ENCODE peak calls at places on chromosomes 12 and 14, in nine cellular contexts. One of them, this sample, is unnamed.

GRCh38 chr14:106564058-106564643 is 1037.8 kb downstream of the TMEM121 start:
- DNase-seq in Peyer's patch: peak
- DNase-seq in CD8-positive, alpha-beta T cell: peak
- DNase-seq in psoas muscle: no peak
- DNase-seq in ovary: no peak
- DNase-seq in fibroblast of lung: no peak
- DNase-seq in AG10803: no peak
- DNase-seq in cardiac fibroblast: peak
- DNase-seq in heart right ventricle: no peak
- DNase-seq in this sample: no peak

GRCh38 chr14:102272392-102272791 is 32.6 kb downstream of the MOK start:
- DNase-seq in Peyer's patch: no peak
- DNase-seq in CD8-positive, alpha-beta T cell: no peak
- DNase-seq in psoas muscle: no peak
- DNase-seq in ovary: no peak
- DNase-seq in fibroblast of lung: peak
- DNase-seq in AG10803: peak
- DNase-seq in cardiac fibroblast: peak
- DNase-seq in heart right ventricle: no peak
- DNase-seq in this sample: peak

GRCh38 chr12:76346798-76347420 is 1.3 kb downstream of the BBS10 start:
- DNase-seq in Peyer's patch: no peak
- DNase-seq in CD8-positive, alpha-beta T cell: no peak
- DNase-seq in psoas muscle: no peak
- DNase-seq in ovary: no peak
- DNase-seq in fibroblast of lung: peak
- DNase-seq in AG10803: peak
- DNase-seq in cardiac fibroblast: peak
- DNase-seq in heart right ventricle: no peak
- DNase-seq in this sample: peak

GRCh38 chr12:19451196-19451595 is 11.9 kb downstream of the AEBP2 start:
- DNase-seq in Peyer's patch: no peak
- DNase-seq in CD8-positive, alpha-beta T cell: no peak
- DNase-seq in psoas muscle: no peak
- DNase-seq in ovary: no peak
- DNase-seq in fibroblast of lung: no peak
- DNase-seq in AG10803: no peak
- DNase-seq in cardiac fibroblast: peak
- DNase-seq in heart right ventricle: no peak
- DNase-seq in this sample: no peak

GRCh38 chr14:53603994-53604393 is 352.6 kb downstream of the BMP4 start:
- DNase-seq in Peyer's patch: peak
- DNase-seq in CD8-positive, alpha-beta T cell: no peak
- DNase-seq in psoas muscle: no peak
- DNase-seq in ovary: no peak
- DNase-seq in fibroblast of lung: no peak
- DNase-seq in AG10803: no peak
- DNase-seq in cardiac fibroblast: no peak
- DNase-seq in heart right ventricle: no peak
- DNase-seq in this sample: no peak

GRCh38 chr14:73770977-73771847 is 57.0 kb upstream of the PNMA1 start:
- DNase-seq in Peyer's patch: no peak
- DNase-seq in CD8-positive, alpha-beta T cell: no peak
- DNase-seq in psoas muscle: no peak
- DNase-seq in ovary: no peak
- DNase-seq in fibroblast of lung: no peak
- DNase-seq in AG10803: no peak
- DNase-seq in cardiac fibroblast: no peak
- DNase-seq in heart right ventricle: no peak
- DNase-seq in this sample: no peak

GRCh38 chr14:37584211-37585100 is 10.6 kb downstream of the FOXA1 start:
- DNase-seq in Peyer's patch: no peak
- DNase-seq in CD8-positive, alpha-beta T cell: no peak
- DNase-seq in psoas muscle: no peak
- DNase-seq in ovary: no peak
- DNase-seq in fibroblast of lung: no peak
- DNase-seq in AG10803: no peak
- DNase-seq in cardiac fibroblast: no peak
- DNase-seq in heart right ventricle: peak
- DNase-seq in this sample: no peak

GRCh38 chr12:7602287-7602686 is 63.4 kb downstream of the APOBEC1 start:
- DNase-seq in Peyer's patch: no peak
- DNase-seq in CD8-positive, alpha-beta T cell: no peak
- DNase-seq in psoas muscle: no peak
- DNase-seq in ovary: no peak
- DNase-seq in fibroblast of lung: peak
- DNase-seq in AG10803: peak
- DNase-seq in cardiac fibroblast: peak
- DNase-seq in heart right ventricle: no peak
- DNase-seq in this sample: peak

DNA sequence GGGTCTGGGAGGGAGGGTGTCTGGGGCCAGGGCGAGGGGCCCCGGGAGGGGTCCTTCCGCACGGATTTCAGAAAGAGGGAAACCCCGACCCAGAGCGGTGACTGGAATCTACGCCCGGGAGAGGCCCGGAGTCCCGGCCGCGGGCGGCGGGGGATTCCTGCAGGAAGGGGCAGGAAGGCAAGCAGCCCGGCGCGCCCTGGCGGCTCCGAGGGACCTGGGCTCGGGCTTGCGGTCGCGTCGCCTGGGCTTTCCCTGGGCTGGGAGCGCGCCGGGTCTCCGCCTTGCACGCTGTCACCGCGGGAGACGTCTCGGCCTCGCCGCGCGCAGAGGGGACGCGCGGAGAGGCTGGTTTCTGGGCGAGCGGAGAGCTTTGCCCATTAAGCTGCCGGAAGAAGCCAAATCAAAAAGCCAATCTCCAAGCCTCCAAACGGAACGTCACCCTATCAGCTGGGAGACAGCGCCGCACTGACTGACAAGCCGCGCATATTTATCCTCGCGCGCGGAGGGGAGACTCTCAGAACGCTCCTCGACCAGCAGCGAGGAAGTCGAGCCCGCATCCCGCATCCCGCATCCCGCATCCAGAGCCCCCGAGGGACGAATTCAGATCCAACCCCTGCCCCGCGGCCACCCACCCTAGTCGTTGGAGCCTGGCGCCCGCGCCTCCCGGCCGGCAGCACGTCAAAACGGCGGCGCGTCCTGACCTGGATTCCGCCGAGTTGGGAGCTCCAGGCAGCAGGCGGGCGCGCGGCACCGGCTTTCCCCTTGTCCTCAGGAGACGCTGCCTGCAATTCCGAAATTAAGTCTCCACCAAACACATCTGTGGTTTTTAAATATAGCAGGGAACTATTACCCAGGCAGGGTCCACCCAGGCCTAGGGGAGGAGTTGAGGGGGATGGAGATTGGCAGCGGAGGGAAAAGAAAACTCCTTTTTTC is at the start of gene SLC8A3:
- DNase-seq in Peyer's patch: no peak
- DNase-seq in CD8-positive, alpha-beta T cell: no peak
- DNase-seq in psoas muscle: peak
- DNase-seq in ovary: no peak
- DNase-seq in fibroblast of lung: peak
- DNase-seq in AG10803: peak
- DNase-seq in cardiac fibroblast: peak
- DNase-seq in heart right ventricle: no peak
- DNase-seq in this sample: peak
- TF ChIP-seq CTCF in Peyer's patch: no peak
- TF ChIP-seq CTCF in CD8-positive, alpha-beta T cell: no peak
- TF ChIP-seq CTCF in psoas muscle: no peak
- TF ChIP-seq CTCF in ovary: no peak
- TF ChIP-seq CTCF in fibroblast of lung: no peak
- TF ChIP-seq CTCF in AG10803: no peak
- TF ChIP-seq CTCF in cardiac fibroblast: no peak
- TF ChIP-seq CTCF in heart right ventricle: no peak
- TF ChIP-seq CTCF in this sample: no peak

GRCh38 chr12:95790025-95790911 is at the start of gene NTN4:
- DNase-seq in Peyer's patch: no peak
- DNase-seq in CD8-positive, alpha-beta T cell: no peak
- DNase-seq in psoas muscle: peak
- DNase-seq in ovary: peak
- DNase-seq in fibroblast of lung: peak
- DNase-seq in AG10803: peak
- DNase-seq in cardiac fibroblast: peak
- DNase-seq in heart right ventricle: peak
- DNase-seq in this sample: peak

GRCh38 chr12:95789126-95790024 is 1.2 kb downstream of the NTN4 start:
- DNase-seq in Peyer's patch: no peak
- DNase-seq in CD8-positive, alpha-beta T cell: no peak
- DNase-seq in psoas muscle: peak
- DNase-seq in ovary: peak
- DNase-seq in fibroblast of lung: no peak
- DNase-seq in AG10803: no peak
- DNase-seq in cardiac fibroblast: peak
- DNase-seq in heart right ventricle: peak
- DNase-seq in this sample: peak

GRCh38 chr12:95787274-95787814 is 3.2 kb downstream of the NTN4 start:
- DNase-seq in Peyer's patch: no peak
- DNase-seq in CD8-positive, alpha-beta T cell: no peak
- DNase-seq in psoas muscle: no peak
- DNase-seq in ovary: no peak
- DNase-seq in fibroblast of lung: no peak
- DNase-seq in AG10803: no peak
- DNase-seq in cardiac fibroblast: no peak
- DNase-seq in heart right ventricle: no peak
- DNase-seq in this sample: no peak

GRCh38 chr12:95790912-95791849 is 617 bp upstream of the NTN4 start:
- DNase-seq in Peyer's patch: no peak
- DNase-seq in CD8-positive, alpha-beta T cell: no peak
- DNase-seq in psoas muscle: peak
- DNase-seq in ovary: peak
- DNase-seq in fibroblast of lung: peak
- DNase-seq in AG10803: no peak
- DNase-seq in cardiac fibroblast: peak
- DNase-seq in heart right ventricle: peak
- DNase-seq in this sample: peak

DNA sequence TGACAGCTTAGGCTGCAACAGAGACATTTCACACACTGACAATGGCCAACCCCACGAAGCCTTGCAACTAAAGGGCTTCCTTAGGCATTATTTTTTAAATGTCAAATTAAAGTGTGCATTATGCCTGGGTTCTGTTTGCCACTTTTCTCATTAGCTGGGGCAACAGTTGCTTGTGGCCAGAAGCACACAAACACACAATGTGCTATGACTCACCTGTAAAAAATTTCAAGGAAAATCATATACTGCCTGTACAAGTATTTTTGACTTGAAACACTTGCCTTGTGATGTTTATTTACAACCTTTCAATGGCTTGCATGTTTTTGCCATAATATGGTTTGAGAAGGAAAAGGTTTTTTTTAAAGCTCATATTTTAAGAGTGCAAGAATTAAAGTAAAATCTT is 1.9 kb downstream of the NTN4 start:
- DNase-seq in Peyer's patch: no peak
- DNase-seq in CD8-positive, alpha-beta T cell: no peak
- DNase-seq in psoas muscle: no peak
- DNase-seq in ovary: no peak
- DNase-seq in fibroblast of lung: peak
- DNase-seq in AG10803: peak
- DNase-seq in cardiac fibroblast: peak
- DNase-seq in heart right ventricle: no peak
- DNase-seq in this sample: peak
- H3K4me3 ChIP-seq in Peyer's patch: no peak
- H3K4me3 ChIP-seq in CD8-positive, alpha-beta T cell: no peak
- H3K4me3 ChIP-seq in psoas muscle: peak
- H3K4me3 ChIP-seq in ovary: no peak
- H3K4me3 ChIP-seq in fibroblast of lung: no peak
- H3K4me3 ChIP-seq in AG10803: no peak
- H3K4me3 ChIP-seq in cardiac fibroblast: no peak
- H3K4me3 ChIP-seq in heart right ventricle: peak
- H3K4me3 ChIP-seq in this sample: peak

GRCh38 chr14:35963209-35963608 is 137.1 kb downstream of the BRMS1L start:
- DNase-seq in Peyer's patch: no peak
- DNase-seq in CD8-positive, alpha-beta T cell: no peak
- DNase-seq in psoas muscle: no peak
- DNase-seq in ovary: no peak
- DNase-seq in fibroblast of lung: no peak
- DNase-seq in AG10803: no peak
- DNase-seq in cardiac fibroblast: peak
- DNase-seq in heart right ventricle: no peak
- DNase-seq in this sample: no peak

GRCh38 chr14:35961697-35962274 is 135.6 kb downstream of the BRMS1L start:
- DNase-seq in Peyer's patch: no peak
- DNase-seq in CD8-positive, alpha-beta T cell: no peak
- DNase-seq in psoas muscle: no peak
- DNase-seq in ovary: no peak
- DNase-seq in fibroblast of lung: no peak
- DNase-seq in AG10803: no peak
- DNase-seq in cardiac fibroblast: no peak
- DNase-seq in heart right ventricle: no peak
- DNase-seq in this sample: no peak

GRCh38 chr14:35956376-35957000 is 130.3 kb downstream of the BRMS1L start:
- DNase-seq in Peyer's patch: no peak
- DNase-seq in CD8-positive, alpha-beta T cell: no peak
- DNase-seq in psoas muscle: no peak
- DNase-seq in ovary: no peak
- DNase-seq in fibroblast of lung: no peak
- DNase-seq in AG10803: no peak
- DNase-seq in cardiac fibroblast: no peak
- DNase-seq in heart right ventricle: no peak
- DNase-seq in this sample: no peak

GRCh38 chr14:35964736-35965135 is 138.6 kb downstream of the BRMS1L start:
- DNase-seq in Peyer's patch: no peak
- DNase-seq in CD8-positive, alpha-beta T cell: no peak
- DNase-seq in psoas muscle: no peak
- DNase-seq in ovary: no peak
- DNase-seq in fibroblast of lung: no peak
- DNase-seq in AG10803: no peak
- DNase-seq in cardiac fibroblast: no peak
- DNase-seq in heart right ventricle: no peak
- DNase-seq in this sample: no peak

DNA sequence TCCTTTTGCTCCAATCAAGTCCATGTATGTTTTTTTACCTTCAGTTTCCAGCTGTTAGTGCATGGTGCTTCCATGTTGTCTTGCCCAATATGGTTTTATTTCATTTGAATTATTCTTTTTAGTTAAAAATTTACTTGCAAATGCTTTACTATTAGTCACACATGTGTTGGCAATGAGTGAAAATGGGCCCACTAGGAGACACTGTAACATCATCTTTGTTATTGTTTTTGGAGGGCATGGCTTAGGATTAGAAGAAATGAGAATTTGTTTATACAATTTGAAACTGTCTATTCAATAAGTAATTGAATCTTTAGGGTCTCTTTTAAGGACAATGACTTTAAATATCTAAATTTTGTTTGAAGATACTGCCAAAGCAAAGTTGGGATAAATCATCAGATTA is 133.7 kb downstream of the BRMS1L start:
- DNase-seq in Peyer's patch: no peak
- DNase-seq in CD8-positive, alpha-beta T cell: no peak
- DNase-seq in psoas muscle: no peak
- DNase-seq in ovary: no peak
- DNase-seq in fibroblast of lung: no peak
- DNase-seq in AG10803: no peak
- DNase-seq in cardiac fibroblast: peak
- DNase-seq in heart right ventricle: no peak
- DNase-seq in this sample: no peak
- TF ChIP-seq CTCF in Peyer's patch: no peak
- TF ChIP-seq CTCF in CD8-positive, alpha-beta T cell: no peak
- TF ChIP-seq CTCF in psoas muscle: no peak
- TF ChIP-seq CTCF in ovary: no peak
- TF ChIP-seq CTCF in fibroblast of lung: no peak
- TF ChIP-seq CTCF in AG10803: no peak
- TF ChIP-seq CTCF in cardiac fibroblast: no peak
- TF ChIP-seq CTCF in heart right ventricle: no peak
- TF ChIP-seq CTCF in this sample: no peak

DNA sequence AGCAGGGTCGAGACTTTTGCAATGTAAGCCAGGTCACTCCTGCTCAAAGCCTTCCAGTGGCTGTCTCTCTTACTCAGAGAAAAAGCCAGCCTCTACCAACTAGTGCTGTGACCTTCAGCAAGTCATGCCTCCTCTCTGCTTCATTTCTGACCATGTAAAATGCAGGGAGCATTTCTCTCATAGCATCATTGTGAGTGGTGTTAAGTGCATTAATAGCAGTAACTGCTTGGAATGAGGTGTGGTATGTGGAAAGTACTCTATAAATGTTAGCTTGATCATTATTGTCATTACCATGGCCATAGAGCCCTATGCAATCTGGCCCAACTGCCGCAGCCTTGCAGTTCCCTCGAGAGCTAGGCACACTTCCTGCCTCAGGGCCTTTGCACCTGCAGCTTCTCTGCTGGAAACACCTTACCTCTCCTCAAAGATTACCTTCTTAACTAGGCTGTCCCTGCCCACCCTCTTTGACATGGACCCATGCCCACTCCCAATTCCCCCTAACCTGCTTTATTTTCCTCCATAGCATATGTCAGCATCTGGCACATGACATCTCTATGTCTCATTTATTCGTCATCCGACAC is 10.9 kb downstream of the PLEKHD1 start:
- DNase-seq in Peyer's patch: no peak
- DNase-seq in CD8-positive, alpha-beta T cell: no peak
- DNase-seq in psoas muscle: no peak
- DNase-seq in ovary: no peak
- DNase-seq in fibroblast of lung: no peak
- DNase-seq in AG10803: no peak
- DNase-seq in cardiac fibroblast: no peak
- DNase-seq in heart right ventricle: no peak
- DNase-seq in this sample: no peak
- H3K4me3 ChIP-seq in Peyer's patch: no peak
- H3K4me3 ChIP-seq in CD8-positive, alpha-beta T cell: no peak
- H3K4me3 ChIP-seq in psoas muscle: no peak
- H3K4me3 ChIP-seq in ovary: no peak
- H3K4me3 ChIP-seq in fibroblast of lung: no peak
- H3K4me3 ChIP-seq in AG10803: no peak
- H3K4me3 ChIP-seq in cardiac fibroblast: no peak
- H3K4me3 ChIP-seq in heart right ventricle: no peak
- H3K4me3 ChIP-seq in this sample: no peak